ENCODE peak calls at places on chromosomes 13 and 19, in six cellular contexts. X is central memory CD8-positive, alpha-beta T cell; F is occipital lobe; N is stimulated activated CD8-positive, alpha-beta memory T cell treated with anti-CD3 and anti-CD28 coated beads, Interleukin-4, amount 100 ng/mL, for 1 hour; M is stimulated activated CD4-positive, alpha-beta T cell treated with anti-CD3 and anti-CD28 coated beads, Interleukin-2, amount 100 ng/mL, for 24 hours; V is lower leg skin. D is an unnamed sample.

GRCh38 chr19:48918801-48919247 is 14.7 kb upstream of the DHDH start:
- DNase-seq in X (no peak), F (no peak), N (no peak), M (no peak), V (no peak), D (peak)

GRCh38 chr19:38952395-38953165 is 21.8 kb downstream of the MRPS12 start:
- DNase-seq in X (no peak), F (no peak), N (no peak), M (no peak), V (no peak), D (peak)

GRCh38 chr19:33724723-33725060 is 72.0 kb upstream of the KCTD15 start:
- DNase-seq in X (no peak), F (no peak), N (no peak), M (no peak), V (no peak), D (no peak)

GRCh38 chr19:49596954-49597702 is 6.1 kb downstream of the PRR12 start:
- DNase-seq in X (no peak), F (no peak), N (no peak), M (no peak), V (no peak), D (no peak)

GRCh38 chr19:7819337-7819736 is 10.7 kb upstream of the EVI5L start:
- DNase-seq in X (no peak), F (no peak), N (no peak), M (no peak), V (no peak), D (no peak)

GRCh38 chr13:41311607-41312500 is 787 bp downstream of the NAA16 start:
- DNase-seq in X (peak), F (no peak), N (peak), M (peak), V (no peak), D (peak)

GRCh38 chr13:83879431-83880171 is 2.7 kb downstream of the SLITRK1 start:
- DNase-seq in X (no peak), F (peak), N (no peak), M (no peak), V (no peak), D (no peak)

GRCh38 chr13:75687145-75687763 is 51.1 kb downstream of the LMO7 start:
- DNase-seq in X (no peak), F (no peak), N (no peak), M (no peak), V (no peak), D (no peak)

GRCh38 chr13:26132756-26133155 is 80.9 kb upstream of the SHISA2 start:
- DNase-seq in X (no peak), F (no peak), N (no peak), M (no peak), V (no peak), D (no peak)

D was measured in activated CD8-positive, alpha-beta memory T cell treated with anti-CD3 and anti-CD28 coated beads, Interleukin-2, amount 10 ng/mL, durations not matched to agents 7 days and 5 days.